ENCODE peak calls at places on chromosome 9, in ten cellular contexts. T is sigmoid colon, X is heart left ventricle, F is transverse colon, E is A549, D is IMR-90, J is endothelial cell of umbilical vein, Y is adrenal gland, H is GM12878, W is uterus. C is an unnamed sample.

GRCh38 chr9:32571969-32572899 is 725 bp downstream of the NDUFB6 start:
- DNase-seq in T (peak; percentile 74), X (peak; percentile 79), F (peak; percentile 75), E (peak; percentile 79), D (peak; percentile 82), J (peak; percentile 88), Y (peak; percentile 87), H (peak; percentile 59), W (peak; percentile 43), C (peak; percentile 23)

GRCh38 chr9:91858670-91859030 is 91.4 kb downstream of the ROR2 start:
- DNase-seq in T (peak; percentile 62), X (no peak), F (no peak), E (no peak), D (no peak), J (no peak), Y (no peak), H (no peak), W (no peak), C (no peak)

GRCh38 chr9:88364706-88365105 is 23.5 kb upstream of the SPIN1 start:
- DNase-seq in T (no peak), X (no peak), F (peak; percentile 15), E (no peak), D (no peak), J (no peak), Y (no peak), H (no peak), W (no peak), C (no peak)

GRCh38 chr9:109477269-109478203 is 20.6 kb downstream of the PTPN3 start:
- DNase-seq in T (no peak), X (no peak), F (peak; percentile 90), E (peak; percentile 87), D (no peak), J (no peak), Y (peak; percentile 56), H (peak; percentile 24), W (no peak), C (no peak)

GRCh38 chr9:92564479-92564878 is 28.7 kb upstream of the ECM2 start:
- DNase-seq in T (no peak), X (no peak), F (no peak), E (no peak), D (peak; percentile 73), J (peak; percentile 10), Y (no peak), H (no peak), W (no peak), C (no peak)

GRCh38 chr9:75265525-75265972 is 177.2 kb downstream of the OSTF1 start:
- DNase-seq in T (no peak), X (no peak), F (peak; percentile 54), E (peak; percentile 36), D (peak; percentile 42), J (peak; percentile 52), Y (peak; percentile 69), H (no peak), W (peak; percentile 19), C (peak; percentile 19)

GRCh38 chr9:935348-935965 is 41.0 kb upstream of the DMRT3 start:
- DNase-seq in T (no peak), X (no peak), F (no peak), E (no peak), D (peak; percentile 3), J (no peak), Y (no peak), H (no peak), W (no peak), C (no peak)

GRCh38 chr9:127167560-127168326 is 45.3 kb upstream of the ANGPTL2 start:
- DNase-seq in T (peak; percentile 46), X (no peak), F (no peak), E (no peak), D (no peak), J (no peak), Y (peak; percentile 34), H (no peak), W (peak; percentile 3), C (no peak)

DNA sequence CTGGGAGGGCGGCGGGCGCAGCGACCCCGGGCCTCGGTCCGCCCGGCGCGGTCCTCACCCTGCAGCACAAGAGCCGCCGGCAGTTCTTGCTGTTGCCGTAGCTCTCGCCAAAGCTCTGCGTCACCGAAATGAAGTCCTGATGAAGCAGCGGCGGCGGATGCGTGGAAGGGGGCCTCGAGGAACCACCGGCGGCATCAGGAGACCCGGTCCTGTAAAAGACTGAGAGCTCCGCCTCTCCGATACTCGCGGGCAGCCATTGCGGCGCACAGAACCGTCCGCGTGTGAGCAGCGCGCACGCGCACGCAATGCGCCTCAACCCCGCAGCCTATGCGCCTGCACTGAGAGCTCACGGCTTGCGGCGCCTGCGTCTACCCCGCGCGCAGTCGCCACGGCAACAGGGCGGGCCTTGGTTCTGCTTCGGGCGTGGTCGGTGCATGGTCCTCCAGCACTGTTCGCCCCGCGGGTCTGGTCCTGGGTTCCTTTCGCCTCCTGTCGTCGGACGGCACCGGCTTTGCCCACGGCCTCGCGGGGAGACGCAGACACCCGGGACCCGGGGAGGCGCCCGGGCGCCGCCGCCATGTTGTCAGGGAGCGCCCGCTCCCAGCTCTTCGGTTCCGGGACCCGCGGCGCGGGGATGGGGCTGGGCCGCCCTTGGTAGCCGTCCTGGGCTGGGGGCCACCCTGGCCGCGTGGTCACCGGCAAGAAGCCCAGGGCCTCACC is 9.3 kb upstream of the GRIN1 start:
- DNase-seq in T (peak; percentile 91), X (peak; percentile 93), F (peak; percentile 91), E (peak; percentile 95), D (peak; percentile 91), J (peak; percentile 92), Y (peak; percentile 95), H (peak; percentile 75), W (peak; percentile 53), C (peak; percentile 100)
- TF ChIP-seq POLR2A in T (no peak), X (no peak), F (peak; percentile 39), E (peak; percentile 85), D (no peak), J (peak; percentile 94), Y (peak; percentile 44), H (peak; percentile 83), W (no peak), C (peak; percentile 91)

GRCh38 chr9:113148996-113149960 is 1.5 kb upstream of the SLC31A2 start:
- DNase-seq in T (no peak), X (no peak), F (no peak), E (no peak), D (no peak), J (no peak), Y (peak; percentile 52), H (no peak), W (no peak), C (no peak)

GRCh38 chr9:113148377-113148715 is 2.5 kb upstream of the SLC31A2 start:
- DNase-seq in T (no peak), X (no peak), F (no peak), E (no peak), D (no peak), J (no peak), Y (peak; percentile 46), H (no peak), W (no peak), C (no peak)

GRCh38 chr9:113151696-113152630 is 1.2 kb downstream of the SLC31A2 start:
- DNase-seq in T (no peak), X (no peak), F (peak; percentile 32), E (no peak), D (no peak), J (no peak), Y (peak; percentile 63), H (no peak), W (no peak), C (no peak)

GRCh38 chr9:113152699-113153098 is 1.9 kb downstream of the SLC31A2 start:
- DNase-seq in T (no peak), X (no peak), F (no peak), E (no peak), D (no peak), J (no peak), Y (no peak), H (no peak), W (no peak), C (no peak)

GRCh38 chr9:113150670-113151591 is at the start of gene SLC31A2:
- DNase-seq in T (peak; percentile 94), X (peak; percentile 95), F (peak; percentile 92), E (peak; percentile 88), D (peak; percentile 72), J (peak; percentile 87), Y (peak; percentile 94), H (peak; percentile 7), W (peak; percentile 84), C (peak; percentile 88)
- TF ChIP-seq POLR2A in T (peak; percentile 17), X (peak; percentile 14), F (peak; percentile 80), E (peak; percentile 41), D (peak; percentile 59), J (peak; percentile 63), Y (peak; percentile 83), H (peak; percentile 75), W (peak; percentile 65), C (peak; percentile 61)

GRCh38 chr9:130844028-130844427 is 9.0 kb downstream of the ABL1 start:
- DNase-seq in T (no peak), X (no peak), F (no peak), E (no peak), D (no peak), J (no peak), Y (peak; percentile 51), H (no peak), W (no peak), C (no peak)

GRCh38 chr9:130846487-130847305 is 11.6 kb downstream of the ABL1 start:
- DNase-seq in T (peak; percentile 85), X (peak; percentile 51), F (no peak), E (peak; percentile 64), D (peak; percentile 80), J (peak; percentile 93), Y (peak; percentile 89), H (no peak), W (peak; percentile 71), C (no peak)

GRCh38 chr9:130845254-130845653 is 10.2 kb downstream of the ABL1 start:
- DNase-seq in T (no peak), X (no peak), F (no peak), E (no peak), D (no peak), J (no peak), Y (peak; percentile 46), H (no peak), W (no peak), C (no peak)

GRCh38 chr9:130847306-130848217 is 12.5 kb downstream of the ABL1 start:
- DNase-seq in T (peak; percentile 97), X (peak; percentile 74), F (peak; percentile 59), E (peak; percentile 87), D (peak; percentile 100), J (peak; percentile 96), Y (peak; percentile 84), H (no peak), W (peak; percentile 95), C (no peak)

DNA sequence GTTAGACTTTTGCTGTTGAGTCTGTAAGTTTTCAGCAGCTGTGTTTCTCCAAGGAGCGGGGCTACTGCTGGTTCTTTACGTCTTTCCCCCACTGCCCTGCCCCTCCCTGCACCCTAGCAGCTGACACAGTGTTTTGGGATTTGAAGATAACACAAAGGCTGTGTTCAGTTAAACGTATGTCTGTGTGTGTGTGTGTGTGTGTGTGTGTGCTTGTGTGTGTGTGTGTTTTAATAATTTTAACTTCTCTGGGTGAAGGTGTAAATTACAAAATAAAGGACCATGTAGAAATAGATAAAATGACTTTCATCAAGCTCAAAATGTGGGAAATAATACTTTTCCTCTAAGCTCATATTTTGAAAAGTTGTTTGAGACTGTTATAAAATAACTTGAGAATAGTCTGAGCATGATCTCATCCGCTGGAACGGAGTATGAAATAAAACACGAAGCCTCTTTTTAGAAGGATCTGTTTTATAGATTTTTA is 10.9 kb downstream of the ABL1 start:
- DNase-seq in T (peak; percentile 79), X (no peak), F (no peak), E (peak; percentile 54), D (peak; percentile 93), J (peak; percentile 73), Y (peak; percentile 55), H (no peak), W (peak; percentile 66), C (no peak)
- TF ChIP-seq POLR2A in T (no peak), X (no peak), F (no peak), E (no peak), D (peak; percentile 9), J (no peak), Y (no peak), H (no peak), W (no peak), C (no peak)

GRCh38 chr9:99222416-99223280 is 566 bp downstream of the SEC61B start:
- DNase-seq in T (no peak), X (no peak), F (no peak), E (no peak), D (peak; percentile 36), J (no peak), Y (no peak), H (no peak), W (no peak), C (no peak)

GRCh38 chr9:99221623-99222415 is at the start of the genes ALG2 and SEC61B:
- DNase-seq in T (peak; percentile 96), X (peak; percentile 97), F (peak; percentile 96), E (peak; percentile 95), D (peak; percentile 96), J (peak; percentile 97), Y (peak; percentile 97), H (peak; percentile 94), W (peak; percentile 94), C (peak; percentile 98)

GRCh38 chr9:99226054-99226453 is 4.0 kb downstream of the SEC61B start:
- DNase-seq in T (no peak), X (no peak), F (no peak), E (no peak), D (no peak), J (peak; percentile 61), Y (no peak), H (no peak), W (no peak), C (no peak)

GRCh38 chr9:99221266-99221622 is 498 bp downstream of the ALG2 start:
- DNase-seq in T (no peak), X (no peak), F (no peak), E (no peak), D (no peak), J (no peak), Y (no peak), H (no peak), W (no peak), C (peak; percentile 17)

DNA sequence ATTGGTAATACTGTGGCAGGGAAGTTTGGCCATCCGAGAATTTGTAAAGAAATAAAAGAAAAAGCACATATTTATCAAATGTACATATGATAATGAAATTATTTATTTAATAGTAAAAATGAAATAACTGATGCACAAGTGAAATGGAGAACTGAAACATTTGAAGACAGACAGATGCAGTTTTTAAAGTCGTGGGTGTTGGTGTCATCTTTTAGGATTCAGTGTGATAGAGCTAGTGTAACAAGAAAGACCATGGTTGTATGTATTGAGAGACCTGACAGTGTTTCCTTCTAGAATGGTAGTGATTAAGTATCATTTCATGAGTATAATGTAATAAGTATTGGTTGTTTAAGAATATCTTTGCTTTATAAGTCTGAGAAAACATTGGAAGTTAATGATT is 2.4 kb downstream of the SEC61B start:
- DNase-seq in T (no peak), X (no peak), F (no peak), E (no peak), D (no peak), J (no peak), Y (no peak), H (no peak), W (no peak), C (no peak)
- TF ChIP-seq POLR2A in T (no peak), X (no peak), F (no peak), E (no peak), D (no peak), J (no peak), Y (no peak), H (no peak), W (no peak), C (no peak)

C was measured in H54.